ENCODE peak calls at places on chromosomes 4 and X, in eight cellular contexts. I, Z, X, D, O, E, P and R are unnamed samples.

GRCh38 chr4:55545681-55546632 is 752 bp downstream of the CLOCK start:
- DNase-seq in P (peak; percentile 78), I (peak; percentile 89), X (peak; percentile 55), O (peak; percentile 41), E (peak; percentile 87), Z (peak; percentile 82), D (peak; percentile 59), R (peak; percentile 84)

GRCh38 chrX:39442332-39442731 is 641.1 kb downstream of the MID1IP1 start:
- DNase-seq in E (no peak), I (no peak), O (no peak), P (no peak), Z (no peak), D (no peak), X (no peak), R (no peak)

GRCh38 chrX:134548257-134548732 is 88.3 kb downstream of the HPRT1 start:
- DNase-seq in I (no peak), D (no peak), E (no peak), O (no peak), P (no peak), Z (no peak), X (no peak), R (peak; percentile 42)

GRCh38 chrX:12007881-12008280 is 130.4 kb upstream of the FRMPD4 start:
- DNase-seq in O (no peak), I (no peak), D (no peak), Z (no peak), E (no peak), X (no peak), P (no peak), R (no peak)

GRCh38 chr4:121599049-121599448 is 97.7 kb downstream of the ANXA5 start:
- DNase-seq in I (no peak), P (no peak), D (no peak), X (no peak), Z (no peak), O (no peak), E (no peak), R (peak; percentile 5)

GRCh38 chrX:135340827-135341226 is 31.5 kb downstream of the ETDC start:
- DNase-seq in P (no peak), I (no peak), X (no peak), E (no peak), D (no peak), Z (no peak), O (no peak), R (no peak)

GRCh38 chr4:185307136-185307950 is 88.4 kb downstream of the LRP2BP start:
- DNase-seq in D (no peak), I (no peak), O (peak; percentile 13), X (no peak), Z (no peak), E (no peak), P (no peak), R (no peak)

GRCh38 chr4:158384407-158384806 is 137.3 kb upstream of the RXFP1 start:
- DNase-seq in Z (no peak), P (no peak), X (no peak), E (no peak), I (no peak), O (no peak), D (no peak), R (no peak)

GRCh38 chr4:73451404-73451803 is 15.4 kb downstream of the AFP start:
- DNase-seq in I (no peak), D (no peak), X (no peak), E (no peak), O (no peak), P (no peak), Z (no peak), R (no peak)

GRCh38 chrX:7926501-7926900 is 712 bp downstream of the PNPLA4 start:
- DNase-seq in O (no peak), D (no peak), P (no peak), X (no peak), Z (no peak), E (no peak), I (no peak), R (peak; percentile 7)

GRCh38 chrX:63932006-63932405 is 147.0 kb upstream of the ARHGEF9 start:
- DNase-seq in O (no peak), Z (no peak), X (no peak), I (no peak), P (no peak), D (no peak), E (no peak), R (no peak)

GRCh38 chr4:10622728-10623127 is 61.8 kb downstream of the CLNK start:
- DNase-seq in X (no peak), P (no peak), D (no peak), E (no peak), Z (no peak), O (no peak), I (no peak), R (peak; percentile 3)

GRCh38 chr4:185165605-185166063 is 22.6 kb downstream of the SLC25A4 start:
- DNase-seq in O (no peak), X (no peak), Z (no peak), E (no peak), I (no peak), D (no peak), P (no peak), R (no peak)

GRCh38 chr4:120155287-120155686 is 88.6 kb upstream of the MAD2L1 start:
- DNase-seq in D (no peak), Z (no peak), E (no peak), I (no peak), O (no peak), X (no peak), P (no peak), R (no peak)

GRCh38 chrX:119419146-119419545 is 20.0 kb downstream of the SLC25A43 start:
- DNase-seq in Z (no peak), I (no peak), P (no peak), D (no peak), O (no peak), E (no peak), X (no peak), R (no peak)

GRCh38 chr4:11488657-11489448 is 60.2 kb upstream of the HS3ST1 start:
- DNase-seq in O (no peak), I (no peak), X (no peak), P (no peak), Z (no peak), D (no peak), E (no peak), R (no peak)

GRCh38 chr4:113885291-113885690 is 94.2 kb downstream of the ARSJ start:
- DNase-seq in X (no peak), P (no peak), D (no peak), Z (no peak), E (no peak), O (no peak), I (no peak), R (no peak)

DNA sequence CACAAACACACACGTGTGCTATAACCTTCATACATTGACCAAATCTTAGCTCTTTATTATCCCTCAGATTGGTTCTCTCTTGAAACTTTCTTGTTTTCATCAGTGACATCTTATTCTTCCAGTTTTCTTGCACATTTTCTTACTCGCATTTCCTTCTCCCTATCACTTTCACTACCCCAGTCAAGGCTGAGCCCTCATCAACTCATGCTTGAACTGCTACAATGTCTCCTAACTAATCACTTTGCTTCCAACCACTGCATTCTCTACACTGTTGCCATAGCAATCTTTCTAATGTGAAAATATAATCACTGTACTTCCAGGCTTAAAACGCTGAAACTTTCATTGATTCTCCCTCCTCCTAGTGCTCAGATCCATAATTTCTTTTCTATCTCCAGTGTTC is 22.3 kb upstream of the LPAR4 start:
- DNase-seq in I (no peak), E (no peak), Z (no peak), X (no peak), O (no peak), P (no peak), D (no peak), R (no peak)
- TF ChIP-seq POLR2A in I (no peak), E (no peak), Z (no peak), X (no peak), O (no peak), P (no peak), D (no peak), R (no peak)

DNA sequence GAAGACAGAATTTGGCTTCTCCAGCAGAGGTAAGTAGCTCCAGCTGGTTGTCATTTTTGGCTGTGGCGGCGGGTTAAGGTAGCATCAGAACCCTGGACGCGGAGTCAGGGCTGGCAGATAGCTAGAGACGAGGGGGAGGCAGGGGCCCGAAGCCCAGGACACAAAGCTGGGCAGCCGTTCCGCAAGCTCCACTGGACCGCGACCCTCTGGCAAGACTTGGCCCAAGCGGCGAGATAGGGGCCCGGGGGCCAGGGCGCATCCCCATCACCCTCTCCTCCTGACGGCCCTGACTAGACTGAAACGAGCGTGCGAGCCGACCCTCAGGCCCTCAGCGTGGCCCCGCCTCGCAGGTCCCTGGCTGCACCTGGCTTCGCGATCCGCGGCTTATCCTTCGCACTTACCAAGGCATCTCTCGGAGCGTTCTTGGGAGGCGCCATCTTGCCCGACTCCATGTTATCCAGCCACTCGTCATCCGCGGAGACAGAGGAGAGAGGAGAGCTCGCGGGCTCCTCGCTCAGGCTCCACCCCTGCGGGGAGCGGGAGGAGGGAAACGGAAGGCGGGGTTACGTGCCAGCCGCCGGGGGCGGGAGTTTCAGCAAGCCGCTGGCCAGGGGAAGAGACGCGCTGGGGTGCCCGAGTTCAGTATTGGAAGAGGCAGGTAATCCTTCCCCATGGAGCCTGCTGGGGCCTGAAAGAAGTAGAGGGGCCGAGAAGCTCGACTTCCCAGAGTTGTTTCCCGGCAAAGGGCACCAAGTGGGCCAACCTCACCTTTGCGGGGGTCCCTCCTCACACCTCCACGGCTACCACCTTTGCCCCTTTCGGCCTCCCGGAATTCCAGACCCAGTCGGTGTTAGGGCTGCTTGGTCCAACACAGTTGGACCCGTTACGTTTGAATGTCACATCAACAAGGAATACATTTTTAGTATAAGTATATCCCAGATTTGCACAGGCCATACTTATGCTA is at the start of gene TAF9B:
- DNase-seq in O (peak; percentile 61), P (peak; percentile 83), E (peak; percentile 88), X (peak; percentile 47), I (peak; percentile 82), Z (peak; percentile 86), D (peak; percentile 76), R (peak; percentile 87)
- TF ChIP-seq POLR2A in O (peak; percentile 59), P (no peak), E (peak; percentile 47), X (no peak), I (no peak), Z (no peak), D (peak; percentile 67), R (peak; percentile 70)

DNA sequence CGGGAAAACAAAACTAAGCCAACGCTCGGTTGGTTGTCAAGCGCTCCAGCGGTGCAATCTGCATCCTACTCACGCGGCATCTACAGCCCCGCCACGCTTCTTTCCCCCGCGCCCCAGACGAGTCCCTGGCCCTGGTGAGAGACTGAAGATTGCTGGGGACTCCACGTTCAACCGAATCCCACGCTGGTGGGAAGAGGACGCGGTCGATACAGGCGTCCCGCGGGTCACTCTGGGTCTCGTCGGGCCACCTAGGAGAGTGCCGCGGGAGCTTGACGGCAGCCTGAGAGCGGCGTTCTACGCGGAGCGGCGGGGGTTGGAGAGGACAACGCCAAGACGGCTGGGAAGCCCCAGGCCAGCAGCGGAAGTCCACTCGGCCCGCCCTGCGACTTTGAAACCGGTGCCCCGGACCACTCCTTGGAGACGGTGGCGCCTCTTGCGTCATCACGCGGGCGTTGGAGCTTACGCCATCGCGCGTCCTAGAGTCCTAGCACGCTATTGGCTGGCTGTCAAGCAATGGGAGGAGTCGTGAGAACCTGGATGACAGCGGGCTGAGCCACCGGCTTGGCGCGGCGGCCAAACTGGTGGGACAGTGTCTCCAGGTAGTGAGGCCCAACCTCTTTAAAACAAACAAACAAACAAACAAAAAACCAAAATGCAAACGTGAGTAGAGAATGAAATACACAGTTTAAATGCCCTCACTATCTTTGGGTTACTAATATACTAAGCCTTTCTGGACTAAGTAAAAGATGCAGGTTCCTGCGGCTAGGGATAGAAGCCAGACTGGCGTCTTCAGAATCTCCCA is at the start of gene SCLT1:
- DNase-seq in I (peak; percentile 99), O (peak; percentile 56), X (peak; percentile 97), E (peak; percentile 98), D (peak; percentile 99), Z (peak; percentile 100), P (peak; percentile 99), R (peak; percentile 99)
- TF ChIP-seq POLR2A in I (peak; percentile 92), O (peak; percentile 92), X (peak; percentile 75), E (peak; percentile 87), D (peak; percentile 93), Z (peak; percentile 67), P (no peak), R (peak; percentile 99)

GRCh38 chr4:38867478-38868054 is at the start of gene FAM114A1:
- DNase-seq in O (peak; percentile 82), X (peak; percentile 71), P (peak; percentile 87), I (peak; percentile 89), Z (peak; percentile 88), E (peak; percentile 91), D (peak; percentile 77), R (peak; percentile 86)
- TF ChIP-seq POLR2A in O (no peak), X (peak; percentile 53), P (no peak), I (peak; percentile 48), Z (peak; percentile 40), E (peak; percentile 31), D (peak; percentile 55), R (no peak)